ENCODE peak calls at places on chromosome 10, in eight cellular contexts. H is renal cortical epithelial cell, U is T-helper 17 cell, G is HT1080, Z is NCI-H69, N is T-helper 2 cell, D is kidney tubule cell, V is lower leg skin. M is an unnamed sample.

GRCh38 chr10:58275908-58276307 is 6.9 kb downstream of the CISD1 start:
- DNase-seq in N (no peak), H (peak; percentile 53), D (peak; percentile 17), V (no peak), Z (no peak), U (no peak), G (no peak), M (no peak)

GRCh38 chr10:29257106-29257783 is 31.6 kb upstream of the LYZL1 start:
- DNase-seq in G (peak; percentile 38), Z (no peak), V (peak; percentile 65), H (peak; percentile 88), N (no peak), U (no peak), D (peak; percentile 5), M (no peak)

GRCh38 chr10:9342865-9343450 is 1288.5 kb downstream of the GATA3 start:
- DNase-seq in G (peak; percentile 33), N (no peak), U (no peak), H (peak; percentile 47), V (no peak), D (peak; percentile 39), Z (peak; percentile 0), M (no peak)

GRCh38 chr10:44376504-44377099 is 8.3 kb downstream of the CXCL12 start:
- DNase-seq in H (peak; percentile 22), D (peak; percentile 39), N (no peak), U (no peak), Z (no peak), G (no peak), V (no peak), M (no peak)

GRCh38 chr10:29415876-29416275 is 127.0 kb downstream of the LYZL1 start:
- DNase-seq in N (no peak), U (no peak), G (no peak), H (no peak), D (no peak), V (no peak), Z (no peak), M (no peak)

GRCh38 chr10:88108115-88108610 is 244.7 kb downstream of the PTEN start:
- DNase-seq in V (no peak), N (no peak), G (peak; percentile 11), H (peak; percentile 42), D (no peak), Z (peak; percentile 26), U (no peak), M (peak; percentile 42)

GRCh38 chr10:97063271-97063982 is 122.3 kb downstream of the SLIT1 start:
- DNase-seq in V (no peak), Z (no peak), H (no peak), G (no peak), D (no peak), U (no peak), N (no peak), M (no peak)

GRCh38 chr10:31207636-31208035 is 111.4 kb upstream of the ZEB1 start:
- DNase-seq in V (no peak), Z (no peak), N (no peak), U (no peak), H (peak; percentile 1), D (no peak), G (no peak), M (no peak)

GRCh38 chr10:100194711-100195110 is 8.9 kb upstream of the ERLIN1 start:
- DNase-seq in D (no peak), Z (no peak), G (no peak), U (no peak), H (no peak), V (no peak), N (no peak), M (no peak)

GRCh38 chr10:73589538-73590126 is 1.5 kb downstream of the USP54 start:
- DNase-seq in D (peak; percentile 56), H (peak; percentile 70), G (peak; percentile 69), U (no peak), N (no peak), Z (no peak), V (no peak), M (no peak)

GRCh38 chr10:97713828-97714400 is 384 bp downstream of the MARVELD1 start:
- DNase-seq in G (peak; percentile 65), U (no peak), D (peak; percentile 76), N (peak; percentile 26), H (peak; percentile 47), Z (peak; percentile 73), V (peak; percentile 65), M (peak; percentile 51)

GRCh38 chr10:102632394-102633062 is 11.8 kb upstream of the TRIM8 start:
- DNase-seq in H (no peak), N (no peak), V (no peak), U (no peak), G (peak; percentile 75), Z (no peak), D (no peak), M (no peak)

GRCh38 chr10:91247360-91248111 is 27.1 kb downstream of the PCGF5 start:
- DNase-seq in D (no peak), U (no peak), H (peak; percentile 20), V (no peak), N (no peak), G (no peak), Z (no peak), M (no peak)

GRCh38 chr10:103493911-103494877 is 689 bp downstream of the NEURL1 start:
- DNase-seq in V (no peak), N (peak; percentile 10), D (no peak), H (no peak), G (no peak), Z (peak; percentile 61), U (no peak), M (no peak)

GRCh38 chr10:24385776-24386175 is 176.8 kb downstream of the KIAA1217 start:
- DNase-seq in U (no peak), G (no peak), H (peak; percentile 62), V (no peak), N (no peak), Z (no peak), D (no peak), M (no peak)

GRCh38 chr10:112362833-112363232 is 11.1 kb upstream of the ACSL5 start:
- DNase-seq in Z (no peak), H (peak; percentile 33), G (no peak), D (peak; percentile 15), N (no peak), U (no peak), V (no peak), M (no peak)